ENCODE peak calls at places on chromosomes 4 and X, in nine cellular contexts. One of them, this sample, is unnamed.

GRCh38 chrX:119266364-119266995 is 30.4 kb downstream of the PGRMC1 start:
- DNase-seq in tibial nerve: no peak
- DNase-seq in hepatocyte: peak
- DNase-seq in A549: peak
- DNase-seq in OCI-LY7: peak
- DNase-seq in A673: peak
- DNase-seq in ovary: peak
- DNase-seq in IMR-90: peak
- DNase-seq in caudate nucleus: peak
- DNase-seq in this sample: no peak

GRCh38 chrX:38974542-38974941 is 173.3 kb downstream of the MID1IP1 start:
- DNase-seq in A549: no peak
- DNase-seq in IMR-90: no peak
- DNase-seq in ovary: no peak
- DNase-seq in A673: no peak
- DNase-seq in hepatocyte: no peak
- DNase-seq in tibial nerve: no peak
- DNase-seq in OCI-LY7: no peak
- DNase-seq in caudate nucleus: no peak
- DNase-seq in this sample: no peak

GRCh38 chr4:7759221-7759620 is 180.4 kb downstream of the AFAP1 start:
- DNase-seq in OCI-LY7: peak
- DNase-seq in tibial nerve: no peak
- DNase-seq in A549: no peak
- DNase-seq in IMR-90: no peak
- DNase-seq in A673: peak
- DNase-seq in hepatocyte: no peak
- DNase-seq in ovary: no peak
- DNase-seq in caudate nucleus: no peak
- DNase-seq in this sample: no peak

GRCh38 chrX:16822723-16823122 is 36.5 kb downstream of the TXLNG start:
- DNase-seq in hepatocyte: no peak
- DNase-seq in IMR-90: peak
- DNase-seq in OCI-LY7: no peak
- DNase-seq in tibial nerve: no peak
- DNase-seq in caudate nucleus: no peak
- DNase-seq in A673: no peak
- DNase-seq in A549: no peak
- DNase-seq in ovary: no peak
- DNase-seq in this sample: peak

GRCh38 chr4:36244257-36245084 is at the start of gene ARAP2:
- DNase-seq in A549: peak
- DNase-seq in A673: no peak
- DNase-seq in ovary: no peak
- DNase-seq in OCI-LY7: peak
- DNase-seq in tibial nerve: no peak
- DNase-seq in IMR-90: peak
- DNase-seq in hepatocyte: peak
- DNase-seq in caudate nucleus: peak
- DNase-seq in this sample: peak

GRCh38 chrX:38116706-38117105 is 104.0 kb downstream of the SRPX start:
- DNase-seq in caudate nucleus: no peak
- DNase-seq in A549: no peak
- DNase-seq in tibial nerve: no peak
- DNase-seq in A673: no peak
- DNase-seq in ovary: no peak
- DNase-seq in hepatocyte: no peak
- DNase-seq in IMR-90: no peak
- DNase-seq in OCI-LY7: no peak
- DNase-seq in this sample: no peak

GRCh38 chr4:7428261-7429068 is 6.3 kb downstream of the PSAPL1 start:
- DNase-seq in A549: no peak
- DNase-seq in hepatocyte: no peak
- DNase-seq in caudate nucleus: no peak
- DNase-seq in tibial nerve: peak
- DNase-seq in OCI-LY7: no peak
- DNase-seq in ovary: peak
- DNase-seq in A673: no peak
- DNase-seq in IMR-90: no peak
- DNase-seq in this sample: no peak

GRCh38 chr4:56387023-56388001 is at the start of gene AASDH:
- DNase-seq in hepatocyte: peak
- DNase-seq in ovary: peak
- DNase-seq in IMR-90: peak
- DNase-seq in OCI-LY7: peak
- DNase-seq in tibial nerve: peak
- DNase-seq in A673: peak
- DNase-seq in caudate nucleus: peak
- DNase-seq in A549: peak
- DNase-seq in this sample: peak

GRCh38 chr4:169557061-169557636 is 55.2 kb downstream of the NEK1 start:
- DNase-seq in hepatocyte: no peak
- DNase-seq in A549: no peak
- DNase-seq in ovary: no peak
- DNase-seq in tibial nerve: no peak
- DNase-seq in caudate nucleus: no peak
- DNase-seq in IMR-90: peak
- DNase-seq in A673: no peak
- DNase-seq in OCI-LY7: no peak
- DNase-seq in this sample: peak

GRCh38 chrX:152575331-152575730 is 62.4 kb upstream of the GABRQ start:
- DNase-seq in tibial nerve: no peak
- DNase-seq in A549: no peak
- DNase-seq in caudate nucleus: no peak
- DNase-seq in hepatocyte: no peak
- DNase-seq in A673: no peak
- DNase-seq in ovary: no peak
- DNase-seq in OCI-LY7: no peak
- DNase-seq in IMR-90: no peak
- DNase-seq in this sample: no peak

GRCh38 chr4:99815597-99816011 is 1.0 kb upstream of the DAPP1 start:
- DNase-seq in tibial nerve: no peak
- DNase-seq in IMR-90: peak
- DNase-seq in OCI-LY7: peak
- DNase-seq in ovary: no peak
- DNase-seq in hepatocyte: peak
- DNase-seq in A549: no peak
- DNase-seq in caudate nucleus: no peak
- DNase-seq in A673: no peak
- DNase-seq in this sample: no peak

GRCh38 chrX:114599305-114599704 is 15.4 kb downstream of the HTR2C start:
- DNase-seq in IMR-90: no peak
- DNase-seq in OCI-LY7: no peak
- DNase-seq in A673: no peak
- DNase-seq in ovary: no peak
- DNase-seq in hepatocyte: no peak
- DNase-seq in A549: no peak
- DNase-seq in tibial nerve: no peak
- DNase-seq in caudate nucleus: no peak
- DNase-seq in this sample: no peak

GRCh38 chr4:189436207-189436606 is 504.5 kb upstream of the FRG1 start:
- DNase-seq in tibial nerve: no peak
- DNase-seq in caudate nucleus: no peak
- DNase-seq in A549: peak
- DNase-seq in OCI-LY7: no peak
- DNase-seq in hepatocyte: no peak
- DNase-seq in IMR-90: no peak
- DNase-seq in ovary: no peak
- DNase-seq in A673: peak
- DNase-seq in this sample: no peak

DNA sequence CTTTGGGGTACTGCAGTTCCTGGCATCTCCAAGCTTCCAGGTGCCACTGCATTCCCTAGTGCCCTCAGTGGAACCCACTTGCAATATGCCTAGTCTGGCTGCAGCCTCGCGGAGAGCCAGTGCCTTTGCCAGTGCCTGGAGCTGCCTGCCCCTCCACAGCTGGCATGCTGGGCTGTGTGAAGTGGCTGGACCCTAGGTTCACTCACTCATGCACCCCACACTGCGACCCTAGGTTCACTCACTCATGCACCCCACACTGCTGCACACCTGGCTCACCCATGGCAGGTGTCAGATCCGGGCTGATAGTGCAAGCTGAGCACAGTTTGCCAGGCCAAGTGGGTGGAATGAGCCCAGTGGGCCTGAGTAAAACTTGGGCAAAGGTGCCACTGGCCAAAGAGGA is 253.0 kb upstream of the NDST4 start:
- DNase-seq in hepatocyte: no peak
- DNase-seq in A549: no peak
- DNase-seq in caudate nucleus: no peak
- DNase-seq in OCI-LY7: no peak
- DNase-seq in ovary: no peak
- DNase-seq in A673: no peak
- DNase-seq in tibial nerve: no peak
- DNase-seq in IMR-90: no peak
- DNase-seq in this sample: no peak
- H3K27ac ChIP-seq in hepatocyte: no peak
- H3K27ac ChIP-seq in A549: no peak
- H3K27ac ChIP-seq in caudate nucleus: no peak
- H3K27ac ChIP-seq in OCI-LY7: no peak
- H3K27ac ChIP-seq in ovary: no peak
- H3K27ac ChIP-seq in A673: no peak
- H3K27ac ChIP-seq in tibial nerve: no peak
- H3K27ac ChIP-seq in IMR-90: no peak
- H3K27ac ChIP-seq in this sample: no peak

DNA sequence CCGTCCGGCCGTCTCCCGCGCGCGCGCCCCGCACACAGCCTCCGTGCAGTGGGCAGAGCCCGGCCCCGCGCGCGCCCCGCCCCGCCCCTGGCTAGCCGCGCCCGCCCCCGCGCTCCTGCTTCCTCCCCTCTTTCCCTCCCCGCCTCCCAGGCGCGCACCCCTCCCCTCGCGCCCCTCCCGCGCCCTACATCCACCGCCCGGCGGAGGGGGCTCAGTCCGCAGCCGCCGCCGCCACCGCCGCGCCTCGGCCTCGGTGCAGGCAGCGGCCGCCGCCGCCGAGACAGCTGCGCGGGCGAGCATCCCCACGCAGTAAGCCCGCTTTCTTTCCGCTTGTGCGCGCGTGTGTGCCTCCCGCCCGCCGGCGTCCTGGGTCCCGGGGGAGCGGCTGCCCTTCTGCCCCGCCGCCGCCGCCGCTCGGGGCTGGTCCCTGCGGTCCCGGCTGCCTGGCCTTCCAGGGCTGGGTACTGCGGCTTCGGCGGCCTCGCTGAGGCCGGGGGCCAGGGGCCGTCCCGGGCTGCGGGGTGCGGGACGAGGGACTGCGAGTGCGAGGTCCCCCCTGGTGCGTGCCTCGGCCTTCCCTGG is at the start of gene FHL1:
- DNase-seq in hepatocyte: peak
- DNase-seq in caudate nucleus: peak
- DNase-seq in A673: peak
- DNase-seq in A549: no peak
- DNase-seq in ovary: peak
- DNase-seq in OCI-LY7: peak
- DNase-seq in tibial nerve: peak
- DNase-seq in IMR-90: peak
- DNase-seq in this sample: peak
- H3K27ac ChIP-seq in hepatocyte: peak
- H3K27ac ChIP-seq in caudate nucleus: peak
- H3K27ac ChIP-seq in A673: peak
- H3K27ac ChIP-seq in A549: peak
- H3K27ac ChIP-seq in ovary: peak
- H3K27ac ChIP-seq in OCI-LY7: no peak
- H3K27ac ChIP-seq in tibial nerve: peak
- H3K27ac ChIP-seq in IMR-90: peak
- H3K27ac ChIP-seq in this sample: peak

GRCh38 chrX:69104756-69105434 is 60.4 kb downstream of the PJA1 start:
- DNase-seq in caudate nucleus: no peak
- DNase-seq in A673: no peak
- DNase-seq in tibial nerve: no peak
- DNase-seq in hepatocyte: no peak
- DNase-seq in A549: no peak
- DNase-seq in OCI-LY7: no peak
- DNase-seq in IMR-90: no peak
- DNase-seq in ovary: no peak
- DNase-seq in this sample: no peak

GRCh38 chrX:69109706-69110635 is 55.3 kb downstream of the PJA1 start:
- DNase-seq in ovary: no peak
- DNase-seq in IMR-90: peak
- DNase-seq in hepatocyte: peak
- DNase-seq in caudate nucleus: no peak
- DNase-seq in A673: peak
- DNase-seq in A549: peak
- DNase-seq in OCI-LY7: no peak
- DNase-seq in tibial nerve: peak
- DNase-seq in this sample: peak

GRCh38 chrX:69107747-69108410 is 57.4 kb downstream of the PJA1 start:
- DNase-seq in tibial nerve: no peak
- DNase-seq in hepatocyte: no peak
- DNase-seq in OCI-LY7: no peak
- DNase-seq in caudate nucleus: no peak
- DNase-seq in A673: no peak
- DNase-seq in A549: no peak
- DNase-seq in ovary: no peak
- DNase-seq in IMR-90: no peak
- DNase-seq in this sample: no peak

GRCh38 chrX:69107231-69107739 is 58.0 kb downstream of the PJA1 start:
- DNase-seq in hepatocyte: peak
- DNase-seq in ovary: peak
- DNase-seq in IMR-90: no peak
- DNase-seq in A673: peak
- DNase-seq in OCI-LY7: no peak
- DNase-seq in A549: no peak
- DNase-seq in tibial nerve: no peak
- DNase-seq in caudate nucleus: no peak
- DNase-seq in this sample: no peak

DNA sequence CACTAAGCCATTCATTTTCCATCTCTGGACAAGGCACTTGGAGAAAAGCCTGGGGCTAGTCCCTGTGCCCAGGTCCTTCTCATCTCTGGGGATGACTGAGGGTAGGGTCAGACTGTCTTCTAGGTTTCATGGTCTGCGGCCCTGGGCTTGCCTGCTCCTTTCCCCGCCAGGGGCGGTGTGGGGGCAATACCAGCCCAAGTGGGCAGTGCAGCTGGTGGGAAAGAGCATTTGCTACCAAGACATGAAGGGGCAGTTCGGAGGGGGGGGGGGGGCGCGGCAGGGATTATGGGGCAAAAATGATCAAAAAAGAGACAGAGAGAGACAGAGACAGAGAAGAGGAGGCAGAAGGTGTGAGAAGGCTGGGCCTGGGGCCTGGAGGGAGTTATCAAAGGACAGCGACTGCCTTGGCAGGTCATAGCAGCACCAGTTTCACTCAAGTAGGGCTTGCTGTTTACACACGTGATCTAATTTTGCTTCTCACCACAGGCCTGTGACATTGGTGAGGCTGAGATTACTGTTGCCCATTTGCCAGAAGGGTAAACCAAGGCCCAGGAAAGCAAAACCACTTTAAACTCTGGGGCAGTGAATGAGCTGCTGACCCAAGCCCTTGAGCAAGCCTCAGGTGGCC is 56.1 kb downstream of the PJA1 start:
- DNase-seq in IMR-90: no peak
- DNase-seq in A673: no peak
- DNase-seq in OCI-LY7: no peak
- DNase-seq in hepatocyte: no peak
- DNase-seq in ovary: no peak
- DNase-seq in caudate nucleus: no peak
- DNase-seq in tibial nerve: no peak
- DNase-seq in A549: no peak
- DNase-seq in this sample: no peak
- H3K27ac ChIP-seq in IMR-90: no peak
- H3K27ac ChIP-seq in A673: no peak
- H3K27ac ChIP-seq in OCI-LY7: no peak
- H3K27ac ChIP-seq in hepatocyte: peak
- H3K27ac ChIP-seq in ovary: no peak
- H3K27ac ChIP-seq in caudate nucleus: no peak
- H3K27ac ChIP-seq in tibial nerve: peak
- H3K27ac ChIP-seq in A549: peak
- H3K27ac ChIP-seq in this sample: no peak

GRCh38 chrX:150365051-150365952 is 2.2 kb downstream of the MAMLD1 start:
- DNase-seq in hepatocyte: peak
- DNase-seq in ovary: peak
- DNase-seq in tibial nerve: peak
- DNase-seq in A549: peak
- DNase-seq in IMR-90: peak
- DNase-seq in caudate nucleus: peak
- DNase-seq in A673: peak
- DNase-seq in OCI-LY7: no peak
- DNase-seq in this sample: peak
- H3K27ac ChIP-seq in hepatocyte: peak
- H3K27ac ChIP-seq in ovary: peak
- H3K27ac ChIP-seq in tibial nerve: peak
- H3K27ac ChIP-seq in A549: peak
- H3K27ac ChIP-seq in IMR-90: peak
- H3K27ac ChIP-seq in caudate nucleus: peak
- H3K27ac ChIP-seq in A673: peak
- H3K27ac ChIP-seq in OCI-LY7: no peak
- H3K27ac ChIP-seq in this sample: peak